ENCODE peak calls at places on chromosomes 5 and 9, in seven cellular contexts. Y is cardiac fibroblast, A is heart left ventricle, Z is body of pancreas, O is psoas muscle, N is natural killer cell, H is GM23338. W is an unnamed sample.

GRCh38 chr9:137163805-137164204 is 6.0 kb downstream of the LRRC26 start:
- DNase-seq in Y (no peak), A (no peak), Z (no peak), O (no peak), N (no peak), H (no peak), W (no peak)

GRCh38 chr9:36204906-36205547 is 14.3 kb downstream of the CLTA start:
- DNase-seq in Y (no peak), A (peak), Z (no peak), O (no peak), N (no peak), H (peak), W (no peak)

GRCh38 chr5:14331377-14331776 is 188.2 kb downstream of the TRIO start:
- DNase-seq in Y (no peak), A (no peak), Z (no peak), O (no peak), N (no peak), H (no peak), W (peak)

GRCh38 chr9:127034691-127035090 is 87.7 kb downstream of the ANGPTL2 start:
- DNase-seq in Y (no peak), A (no peak), Z (no peak), O (no peak), N (no peak), H (no peak), W (peak)

GRCh38 chr5:78518365-78519197 is 130.0 kb downstream of the LHFPL2 start:
- DNase-seq in Y (peak), A (peak), Z (peak), O (peak), N (no peak), H (peak), W (no peak)

GRCh38 chr5:160727296-160727997 is 124.6 kb downstream of the ATP10B start:
- DNase-seq in Y (no peak), A (no peak), Z (no peak), O (no peak), N (no peak), H (no peak), W (no peak)

GRCh38 chr9:76687861-76688374 is 76.3 kb upstream of the PCA3 start:
- DNase-seq in Y (peak), A (no peak), Z (no peak), O (no peak), N (peak), H (no peak), W (peak)

GRCh38 chr5:72137826-72138409 is 30.6 kb downstream of the MAP1B start:
- DNase-seq in Y (no peak), A (no peak), Z (no peak), O (no peak), N (no peak), H (no peak), W (no peak)

GRCh38 chr9:34139477-34140146 is 13.1 kb upstream of the DCAF12 start:
- DNase-seq in Y (peak), A (peak), Z (peak), O (no peak), N (no peak), H (peak), W (no peak)

GRCh38 chr5:141806626-141807025 is 71.6 kb downstream of the PCDH1 start:
- DNase-seq in Y (no peak), A (no peak), Z (no peak), O (no peak), N (no peak), H (peak), W (no peak)

GRCh38 chr5:14268236-14268701 is 125.1 kb downstream of the TRIO start:
- DNase-seq in Y (peak), A (peak), Z (no peak), O (peak), N (no peak), H (no peak), W (no peak)

DNA sequence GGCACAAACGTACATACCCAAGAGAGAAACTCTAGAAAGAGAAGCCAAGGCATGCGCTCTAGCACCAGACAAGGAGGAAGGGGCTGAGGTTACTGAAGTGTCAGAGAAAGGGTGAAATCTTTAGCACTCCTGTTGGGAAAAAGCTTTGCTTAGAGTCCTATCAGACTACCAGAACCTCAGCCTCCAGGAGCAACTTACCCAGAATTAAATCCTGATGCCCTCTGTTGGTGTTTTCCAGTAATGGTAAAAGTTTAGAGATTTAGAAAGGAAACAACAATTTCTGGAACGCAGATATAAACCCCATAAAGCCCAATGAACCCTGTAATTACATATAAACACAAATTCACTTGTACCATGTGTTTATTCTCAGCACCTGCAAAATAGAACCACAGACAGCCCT is 33.2 kb upstream of the ASTN2 start:
- DNase-seq in Y (no peak), A (no peak), Z (no peak), O (no peak), N (no peak), H (peak), W (no peak)
- TF ChIP-seq CTCF in Y (no peak), A (no peak), Z (peak), O (no peak), N (no peak), H (peak), W (no peak)

GRCh38 chr9:13291718-13292117 is 12.2 kb upstream of the MPDZ start:
- DNase-seq in Y (no peak), A (no peak), Z (no peak), O (no peak), N (no peak), H (peak), W (no peak)
- TF ChIP-seq CTCF in Y (peak), A (peak), Z (no peak), O (no peak), N (no peak), H (no peak), W (no peak)

GRCh38 chr9:110337727-110338522 is at the start of gene TXNDC8:
- DNase-seq in Y (peak), A (no peak), Z (no peak), O (no peak), N (no peak), H (no peak), W (no peak)

GRCh38 chr9:110343537-110343936 is 5.9 kb upstream of the TXNDC8 start:
- DNase-seq in Y (no peak), A (no peak), Z (no peak), O (no peak), N (no peak), H (no peak), W (no peak)

GRCh38 chr9:110334871-110335270 is 2.8 kb downstream of the TXNDC8 start:
- DNase-seq in Y (no peak), A (no peak), Z (no peak), O (no peak), N (no peak), H (no peak), W (no peak)

DNA sequence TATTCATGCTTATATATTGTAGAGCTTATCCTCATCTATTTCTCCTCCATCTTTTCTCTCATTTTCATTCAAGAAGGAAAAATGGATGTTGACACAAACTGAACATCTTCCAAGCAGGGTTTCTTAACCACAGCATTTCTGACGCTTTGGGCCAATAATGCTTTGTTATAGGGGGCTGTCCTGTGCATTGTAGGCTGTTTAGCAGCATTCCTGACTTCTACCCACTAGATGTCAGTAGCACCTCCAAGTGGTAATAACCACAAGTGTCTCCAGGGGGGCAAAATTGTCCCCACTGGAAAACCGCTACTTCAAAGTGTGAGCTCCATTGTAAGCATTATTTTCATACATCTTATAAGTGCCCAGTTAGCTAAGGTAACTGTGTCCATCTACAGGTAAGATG is 2.6 kb upstream of the TXNDC8 start:
- DNase-seq in Y (peak), A (no peak), Z (no peak), O (no peak), N (no peak), H (peak), W (no peak)
- TF ChIP-seq CTCF in Y (peak), A (no peak), Z (no peak), O (no peak), N (no peak), H (peak), W (no peak)

GRCh38 chr9:121634800-121635261 is 16.6 kb upstream of the DAB2IP start:
- DNase-seq in Y (peak), A (no peak), Z (peak), O (no peak), N (no peak), H (peak), W (no peak)
- TF ChIP-seq CTCF in Y (peak), A (peak), Z (peak), O (peak), N (no peak), H (peak), W (no peak)

DNA sequence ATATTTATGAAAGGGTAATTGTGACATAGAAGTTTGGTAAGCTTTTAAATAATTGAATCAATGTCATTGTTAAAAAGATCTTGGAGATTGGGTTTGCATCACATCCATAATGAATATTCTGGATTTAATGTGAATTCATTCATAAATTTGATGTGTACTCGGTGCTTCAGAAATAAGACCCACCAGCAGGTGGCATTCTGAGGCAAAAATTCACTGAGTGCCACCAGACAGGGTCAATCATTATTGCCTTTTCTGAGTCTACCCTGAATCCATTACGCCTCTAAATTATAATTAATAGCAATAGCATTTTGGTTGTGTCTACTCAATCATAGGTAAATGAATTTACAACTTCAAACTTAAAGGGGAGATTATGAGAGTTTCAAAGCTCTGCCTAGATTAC is 1.0 kb downstream of the TRPC7 start:
- DNase-seq in Y (no peak), A (no peak), Z (no peak), O (no peak), N (no peak), H (peak), W (no peak)
- TF ChIP-seq CTCF in Y (peak), A (no peak), Z (no peak), O (no peak), N (no peak), H (peak), W (peak)

GRCh38 chr5:173923236-173924104 is 35.3 kb downstream of the CPEB4 start:
- DNase-seq in Y (peak), A (no peak), Z (no peak), O (no peak), N (no peak), H (peak), W (no peak)

GRCh38 chr5:173920024-173920753 is 32.0 kb downstream of the CPEB4 start:
- DNase-seq in Y (peak), A (no peak), Z (no peak), O (no peak), N (no peak), H (no peak), W (no peak)

GRCh38 chr5:173922527-173922926 is 34.4 kb downstream of the CPEB4 start:
- DNase-seq in Y (no peak), A (no peak), Z (no peak), O (no peak), N (no peak), H (no peak), W (no peak)

GRCh38 chr5:173919443-173919842 is 31.3 kb downstream of the CPEB4 start:
- DNase-seq in Y (peak), A (no peak), Z (no peak), O (no peak), N (no peak), H (no peak), W (no peak)

DNA sequence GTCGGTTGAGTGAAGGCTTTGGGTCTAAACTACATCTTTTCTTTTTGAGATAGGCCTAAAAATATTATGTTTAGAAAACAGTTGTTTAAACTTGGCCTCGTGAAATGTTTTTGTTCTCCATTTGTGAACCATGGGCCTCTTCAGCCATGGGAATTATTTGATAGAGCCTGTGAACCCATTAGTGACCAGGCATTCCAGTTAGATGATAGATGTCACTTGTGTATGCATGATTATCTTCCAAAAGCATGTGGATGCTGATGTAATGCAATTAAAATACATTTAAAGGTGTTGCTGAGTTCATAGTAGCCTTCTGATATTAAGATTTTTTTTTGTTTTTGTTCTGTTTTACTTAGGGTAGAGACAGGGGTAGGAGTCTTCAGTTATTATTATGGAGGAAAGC is 32.7 kb downstream of the CPEB4 start:
- DNase-seq in Y (no peak), A (no peak), Z (no peak), O (no peak), N (no peak), H (no peak), W (no peak)
- TF ChIP-seq CTCF in Y (no peak), A (no peak), Z (no peak), O (no peak), N (no peak), H (no peak), W (no peak)

GRCh38 chr5:10583663-10584572 is 20.0 kb downstream of the ANKRD33B start:
- DNase-seq in Y (no peak), A (no peak), Z (no peak), O (no peak), N (no peak), H (no peak), W (no peak)
- TF ChIP-seq CTCF in Y (no peak), A (no peak), Z (no peak), O (no peak), N (no peak), H (no peak), W (no peak)

GRCh38 chr5:175060264-175060663 is 335.9 kb downstream of the MSX2 start:
- DNase-seq in Y (no peak), A (no peak), Z (no peak), O (no peak), N (no peak), H (peak), W (no peak)

GRCh38 chr5:175056831-175057230 is 332.4 kb downstream of the MSX2 start:
- DNase-seq in Y (no peak), A (no peak), Z (no peak), O (no peak), N (no peak), H (no peak), W (no peak)

GRCh38 chr5:175059687-175060194 is 335.4 kb downstream of the MSX2 start:
- DNase-seq in Y (no peak), A (peak), Z (peak), O (peak), N (no peak), H (peak), W (no peak)
- TF ChIP-seq CTCF in Y (no peak), A (no peak), Z (no peak), O (no peak), N (no peak), H (peak), W (no peak)

DNA sequence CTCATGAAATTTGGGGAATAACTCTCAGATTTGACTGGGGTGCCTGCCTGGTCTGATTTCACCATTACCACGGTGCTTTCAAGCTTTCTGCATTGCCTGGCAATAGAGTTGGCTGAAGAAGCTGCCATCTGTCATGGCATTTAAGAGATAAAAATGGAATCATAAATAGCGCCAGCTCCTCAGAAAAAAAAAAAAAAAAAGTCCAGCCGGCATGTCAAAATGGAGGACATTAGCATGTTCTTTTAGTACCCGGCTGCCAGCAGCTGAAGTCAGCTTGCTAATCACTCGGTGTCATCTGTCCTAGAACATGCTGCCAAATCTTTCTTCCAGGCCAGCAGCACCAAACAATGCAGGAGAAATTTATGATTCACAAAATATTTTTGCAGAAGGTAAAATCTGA is 57.7 kb upstream of the CER1 start:
- DNase-seq in Y (no peak), A (no peak), Z (no peak), O (peak), N (no peak), H (no peak), W (no peak)
- TF ChIP-seq CTCF in Y (no peak), A (no peak), Z (no peak), O (no peak), N (no peak), H (no peak), W (no peak)

GRCh38 chr9:78902051-78902450 is 605.1 kb downstream of the PSAT1 start:
- DNase-seq in Y (no peak), A (no peak), Z (no peak), O (no peak), N (no peak), H (no peak), W (no peak)
- TF ChIP-seq CTCF in Y (no peak), A (no peak), Z (no peak), O (no peak), N (no peak), H (no peak), W (no peak)